ENCODE peak calls at places on chromosomes 16 and 17, in ten cellular contexts. Y is AG10803, K is HFF-Myc, I is lower leg skin, Z is tibial artery, A is cardiac muscle cell, C is thoracic aorta, P is retinal pigment epithelial cell, W is tibial nerve, N is body of pancreas. J is an unnamed sample.

GRCh38 chr16:20441221-20441620 is 10.1 kb upstream of the ACSM2A start:
- DNase-seq in Z (no peak), C (no peak), K (no peak), Y (no peak), P (no peak), W (no peak), I (no peak), N (no peak), A (no peak), J (no peak)

GRCh38 chr17:78364436-78365281 is 4.8 kb upstream of the SOCS3 start:
- DNase-seq in A (no peak), Y (no peak), P (no peak), K (no peak), W (no peak), C (no peak), N (no peak), I (no peak), Z (no peak), J (no peak)

GRCh38 chr17:81404557-81405165 is 9.4 kb downstream of the BAHCC1 start:
- DNase-seq in P (no peak), K (no peak), A (no peak), Y (no peak), C (no peak), I (no peak), Z (no peak), N (no peak), W (no peak), J (no peak)

GRCh38 chr16:56697456-56698155 is 15.3 kb downstream of the MT1X start:
- DNase-seq in Z (no peak), I (no peak), W (no peak), Y (no peak), A (no peak), N (no peak), P (no peak), K (no peak), C (no peak), J (no peak)

GRCh38 chr17:1979182-1979980 is 45.8 kb downstream of the RTN4RL1 start:
- DNase-seq in Z (no peak), P (no peak), Y (no peak), A (no peak), N (peak; percentile 32), I (no peak), W (no peak), C (no peak), K (no peak), J (no peak)

GRCh38 chr16:55052335-55053070 is 121.8 kb downstream of the IRX5 start:
- DNase-seq in W (no peak), C (no peak), N (no peak), Z (no peak), Y (no peak), I (no peak), K (no peak), A (peak; percentile 2), P (no peak), J (no peak)

GRCh38 chr16:79653337-79654000 is 52.9 kb upstream of the MAF start:
- DNase-seq in W (no peak), N (peak; percentile 22), Y (no peak), I (no peak), A (peak; percentile 90), K (no peak), P (peak; percentile 48), C (no peak), Z (no peak), J (no peak)

GRCh38 chr16:85138825-85139627 is 26.8 kb upstream of the CIBAR2 start:
- DNase-seq in K (no peak), P (no peak), I (no peak), C (no peak), A (no peak), Y (no peak), N (peak; percentile 77), W (no peak), Z (no peak), J (no peak)

GRCh38 chr16:88532434-88533241 is 37.6 kb upstream of the ZC3H18 start:
- DNase-seq in Y (no peak), K (no peak), C (no peak), W (no peak), P (no peak), I (no peak), A (no peak), Z (no peak), N (no peak), J (no peak)
- H3K4me3 ChIP-seq in Y (peak overlapping the region; percentile 26), K (peak overlapping the region; percentile 22), C (peak overlapping the region; percentile 56), W (peak overlapping the region; percentile 33), P (no peak overlapping the region), I (no peak overlapping the region), A (no peak overlapping the region), Z (peak overlapping the region; percentile 66), N (no peak overlapping the region), J (peak overlapping the region; percentile 36)

GRCh38 chr16:67326115-67326471 is 448 bp downstream of the KCTD19 start:
- DNase-seq in C (no peak), K (no peak), Y (no peak), A (no peak), N (no peak), W (no peak), Z (no peak), P (no peak), I (no peak), J (no peak)

GRCh38 chr16:67329901-67330300 is 3.3 kb downstream of the LRRC36 start:
- DNase-seq in K (no peak), W (no peak), I (no peak), Y (no peak), P (no peak), A (no peak), N (no peak), Z (no peak), C (no peak), J (no peak)

GRCh38 chr16:67333315-67333714 is 6.7 kb downstream of the LRRC36 start:
- DNase-seq in P (no peak), Y (no peak), Z (no peak), A (no peak), N (no peak), I (no peak), K (no peak), C (no peak), W (no peak), J (no peak)

GRCh38 chr16:67326472-67327309 is at the start of the genes KCTD19 and LRRC36:
- DNase-seq in I (no peak), W (peak; percentile 21), N (peak; percentile 79), P (no peak), Z (peak; percentile 34), K (no peak), Y (no peak), A (peak; percentile 27), C (no peak), J (no peak)

DNA sequence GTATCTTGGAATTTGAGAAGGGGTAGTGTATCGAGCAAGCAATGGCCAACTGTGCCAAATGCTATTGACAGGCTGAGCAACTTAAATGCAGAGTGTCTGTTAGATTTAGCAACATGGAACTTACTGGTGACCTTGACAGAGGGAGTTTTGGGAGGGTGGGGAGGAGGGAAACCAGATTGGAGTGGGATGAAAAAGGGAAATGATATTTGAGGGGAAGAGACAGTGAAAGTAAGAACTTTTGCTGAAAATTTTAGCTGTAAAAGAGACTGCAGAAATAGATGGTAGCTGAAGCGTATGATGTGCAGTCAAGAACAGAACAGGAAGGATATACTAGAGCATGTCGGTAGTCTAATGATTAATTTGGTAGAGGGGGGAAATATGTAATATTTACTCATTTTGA is 1.2 kb downstream of the LRRC36 start:
- DNase-seq in I (no peak), K (no peak), N (no peak), Y (no peak), C (no peak), W (no peak), P (no peak), Z (no peak), A (no peak), J (no peak)
- H3K4me3 ChIP-seq in I (no peak overlapping the region), K (no peak overlapping the region), N (no peak overlapping the region), Y (no peak overlapping the region), C (no peak overlapping the region), W (no peak overlapping the region), P (no peak overlapping the region), Z (no peak overlapping the region), A (no peak overlapping the region), J (no peak overlapping the region)

GRCh38 chr16:50266337-50267091 is at the start of gene ADCY7:
- DNase-seq in I (no peak), P (peak; percentile 48), Y (peak; percentile 88), N (peak; percentile 36), Z (peak; percentile 72), W (no peak), A (peak; percentile 87), C (no peak), K (no peak), J (peak; percentile 42)

GRCh38 chr16:50267151-50267631 is 840 bp downstream of the ADCY7 start:
- DNase-seq in K (no peak), W (no peak), I (no peak), P (no peak), C (no peak), Y (no peak), A (no peak), Z (no peak), N (no peak), J (no peak)

GRCh38 chr16:50265260-50265659 is 1.1 kb upstream of the ADCY7 start:
- DNase-seq in Z (no peak), A (no peak), I (no peak), P (no peak), N (peak; percentile 67), Y (no peak), C (no peak), W (no peak), K (no peak), J (no peak)

GRCh38 chr16:50263940-50264929 is 2.1 kb upstream of the ADCY7 start:
- DNase-seq in K (no peak), C (no peak), N (no peak), I (no peak), Z (no peak), P (no peak), Y (peak; percentile 66), W (no peak), A (peak; percentile 38), J (no peak)

GRCh38 chr16:50265716-50266336 is 525 bp upstream of the ADCY7 start:
- DNase-seq in K (no peak), A (no peak), I (no peak), W (no peak), N (no peak), C (no peak), Z (no peak), Y (no peak), P (no peak), J (no peak)
- H3K4me3 ChIP-seq in K (peak overlapping the region; percentile 61), A (no peak overlapping the region), I (no peak overlapping the region), W (no peak overlapping the region), N (no peak overlapping the region), C (peak overlapping the region; percentile 71), Z (peak overlapping the region; percentile 39), Y (peak overlapping the region; percentile 64), P (no peak overlapping the region), J (no peak overlapping the region)

DNA sequence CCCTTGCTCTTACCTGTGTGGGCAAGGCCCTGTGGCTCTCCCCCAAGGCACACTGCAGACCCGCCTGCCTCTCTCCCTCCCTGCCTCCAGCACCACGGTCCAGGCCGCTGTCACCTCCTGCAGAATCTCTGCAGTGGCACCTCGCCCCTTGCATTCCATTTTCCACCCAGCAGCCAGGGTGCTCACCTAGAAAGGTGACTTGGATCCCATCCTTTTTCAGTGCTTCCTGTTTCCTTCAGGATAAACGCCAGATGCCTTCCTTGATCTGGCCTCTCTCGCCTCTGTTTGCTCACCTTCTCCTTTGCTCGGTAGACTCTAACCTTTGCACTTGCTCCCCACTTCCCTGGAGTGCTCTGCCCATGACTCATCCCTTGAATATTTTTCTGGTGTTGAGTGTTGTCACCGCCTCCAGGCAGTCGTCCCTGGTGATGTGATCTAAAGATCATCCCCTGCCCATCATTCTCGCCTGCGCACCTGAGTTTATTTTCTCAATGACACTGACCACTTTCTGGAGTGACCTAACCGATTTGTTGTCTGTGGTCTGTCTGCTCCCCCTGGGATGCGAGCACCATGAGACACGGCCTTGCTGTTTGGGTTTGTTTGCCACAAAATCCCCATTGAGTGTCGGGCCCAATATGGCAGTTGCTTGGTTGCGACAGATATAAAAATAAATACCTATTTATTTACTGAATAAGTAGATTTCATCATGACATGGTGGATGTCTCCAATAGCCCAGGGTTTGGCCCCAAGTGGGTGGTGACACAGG is 79.1 kb upstream of the LGALS9 start:
- DNase-seq in N (peak; percentile 61), A (no peak), Z (no peak), P (no peak), K (no peak), W (no peak), Y (no peak), C (no peak), I (no peak), J (no peak)
- H3K4me3 ChIP-seq in N (no peak overlapping the region), A (no peak overlapping the region), Z (no peak overlapping the region), P (no peak overlapping the region), K (no peak overlapping the region), W (no peak overlapping the region), Y (no peak overlapping the region), C (no peak overlapping the region), I (no peak overlapping the region), J (no peak overlapping the region)

J was measured in AG04449.